ENCODE peak calls at places on chromosomes 5 and 9, in eight cellular contexts. One of them, this sample, is unnamed.

GRCh38 chr5:122942164-122942914 is 94.2 kb downstream of the PPIC start:
- DNase-seq in caudate nucleus: no peak
- DNase-seq in mesenteric fat pad: no peak
- DNase-seq in activated effector memory CD4-positive, alpha-beta T cell treated with Interleukin-2 at 50 U/mL for 16 hours: no peak
- DNase-seq in skeletal muscle cell: peak
- DNase-seq in NCI-H1436: no peak
- DNase-seq in stomach: no peak
- DNase-seq in HS-27A: no peak
- DNase-seq in this sample: no peak

GRCh38 chr9:121674952-121675351 is 23.5 kb downstream of the DAB2IP start:
- DNase-seq in caudate nucleus: peak
- DNase-seq in stomach: no peak
- DNase-seq in skeletal muscle cell: no peak
- DNase-seq in activated effector memory CD4-positive, alpha-beta T cell treated with Interleukin-2 at 50 U/mL for 16 hours: no peak
- DNase-seq in NCI-H1436: no peak
- DNase-seq in mesenteric fat pad: no peak
- DNase-seq in HS-27A: no peak
- DNase-seq in this sample: no peak

GRCh38 chr5:152271420-152271819 is 133.7 kb downstream of the NMUR2 start:
- DNase-seq in activated effector memory CD4-positive, alpha-beta T cell treated with Interleukin-2 at 50 U/mL for 16 hours: no peak
- DNase-seq in mesenteric fat pad: no peak
- DNase-seq in skeletal muscle cell: no peak
- DNase-seq in NCI-H1436: peak
- DNase-seq in HS-27A: no peak
- DNase-seq in stomach: peak
- DNase-seq in caudate nucleus: peak
- DNase-seq in this sample: no peak

GRCh38 chr5:74415695-74416102 is 224.8 kb downstream of the ENC1 start:
- DNase-seq in activated effector memory CD4-positive, alpha-beta T cell treated with Interleukin-2 at 50 U/mL for 16 hours: no peak
- DNase-seq in skeletal muscle cell: no peak
- DNase-seq in stomach: no peak
- DNase-seq in caudate nucleus: no peak
- DNase-seq in NCI-H1436: no peak
- DNase-seq in mesenteric fat pad: no peak
- DNase-seq in HS-27A: no peak
- DNase-seq in this sample: no peak

GRCh38 chr9:111178361-111179043 is 140.2 kb upstream of the LPAR1 start:
- DNase-seq in stomach: no peak
- DNase-seq in skeletal muscle cell: peak
- DNase-seq in NCI-H1436: no peak
- DNase-seq in caudate nucleus: no peak
- DNase-seq in HS-27A: peak
- DNase-seq in mesenteric fat pad: no peak
- DNase-seq in activated effector memory CD4-positive, alpha-beta T cell treated with Interleukin-2 at 50 U/mL for 16 hours: no peak
- DNase-seq in this sample: no peak

GRCh38 chr9:37574241-37574721 is 1.9 kb downstream of the FBXO10 start:
- DNase-seq in NCI-H1436: no peak
- DNase-seq in stomach: no peak
- DNase-seq in caudate nucleus: no peak
- DNase-seq in mesenteric fat pad: no peak
- DNase-seq in skeletal muscle cell: peak
- DNase-seq in activated effector memory CD4-positive, alpha-beta T cell treated with Interleukin-2 at 50 U/mL for 16 hours: no peak
- DNase-seq in HS-27A: no peak
- DNase-seq in this sample: no peak

GRCh38 chr5:55467862-55468551 is 66.8 kb downstream of the PLPP1 start:
- DNase-seq in NCI-H1436: no peak
- DNase-seq in HS-27A: no peak
- DNase-seq in skeletal muscle cell: no peak
- DNase-seq in activated effector memory CD4-positive, alpha-beta T cell treated with Interleukin-2 at 50 U/mL for 16 hours: no peak
- DNase-seq in stomach: no peak
- DNase-seq in mesenteric fat pad: no peak
- DNase-seq in caudate nucleus: no peak
- DNase-seq in this sample: no peak

GRCh38 chr5:102666164-102666951 is 88.7 kb upstream of the PAM start:
- DNase-seq in NCI-H1436: peak
- DNase-seq in activated effector memory CD4-positive, alpha-beta T cell treated with Interleukin-2 at 50 U/mL for 16 hours: no peak
- DNase-seq in caudate nucleus: no peak
- DNase-seq in skeletal muscle cell: no peak
- DNase-seq in stomach: no peak
- DNase-seq in HS-27A: no peak
- DNase-seq in mesenteric fat pad: no peak
- DNase-seq in this sample: no peak

GRCh38 chr5:56146674-56147073 is 86.5 kb downstream of the ANKRD55 start:
- DNase-seq in HS-27A: no peak
- DNase-seq in stomach: no peak
- DNase-seq in mesenteric fat pad: no peak
- DNase-seq in NCI-H1436: no peak
- DNase-seq in skeletal muscle cell: no peak
- DNase-seq in activated effector memory CD4-positive, alpha-beta T cell treated with Interleukin-2 at 50 U/mL for 16 hours: no peak
- DNase-seq in caudate nucleus: no peak
- DNase-seq in this sample: no peak

GRCh38 chr9:83472221-83472665 is 66.0 kb downstream of the FRMD3 start:
- DNase-seq in NCI-H1436: peak
- DNase-seq in skeletal muscle cell: peak
- DNase-seq in activated effector memory CD4-positive, alpha-beta T cell treated with Interleukin-2 at 50 U/mL for 16 hours: no peak
- DNase-seq in stomach: peak
- DNase-seq in mesenteric fat pad: no peak
- DNase-seq in caudate nucleus: no peak
- DNase-seq in HS-27A: no peak
- DNase-seq in this sample: no peak

GRCh38 chr9:81621111-81621510 is 68.2 kb downstream of the TLE1 start:
- DNase-seq in activated effector memory CD4-positive, alpha-beta T cell treated with Interleukin-2 at 50 U/mL for 16 hours: no peak
- DNase-seq in NCI-H1436: no peak
- DNase-seq in caudate nucleus: no peak
- DNase-seq in mesenteric fat pad: no peak
- DNase-seq in HS-27A: no peak
- DNase-seq in skeletal muscle cell: no peak
- DNase-seq in stomach: no peak
- DNase-seq in this sample: no peak

GRCh38 chr5:76870046-76870445 is 20.2 kb downstream of the S100Z start:
- DNase-seq in NCI-H1436: no peak
- DNase-seq in HS-27A: no peak
- DNase-seq in caudate nucleus: no peak
- DNase-seq in activated effector memory CD4-positive, alpha-beta T cell treated with Interleukin-2 at 50 U/mL for 16 hours: no peak
- DNase-seq in mesenteric fat pad: no peak
- DNase-seq in stomach: no peak
- DNase-seq in skeletal muscle cell: no peak
- DNase-seq in this sample: no peak

GRCh38 chr5:64818245-64818644 is 49.5 kb downstream of the CWC27 start:
- DNase-seq in HS-27A: no peak
- DNase-seq in mesenteric fat pad: no peak
- DNase-seq in NCI-H1436: no peak
- DNase-seq in caudate nucleus: no peak
- DNase-seq in activated effector memory CD4-positive, alpha-beta T cell treated with Interleukin-2 at 50 U/mL for 16 hours: no peak
- DNase-seq in skeletal muscle cell: no peak
- DNase-seq in stomach: no peak
- DNase-seq in this sample: no peak

GRCh38 chr9:131641618-131642495 is 96.5 kb downstream of the PRRT1B start:
- DNase-seq in HS-27A: no peak
- DNase-seq in stomach: no peak
- DNase-seq in skeletal muscle cell: peak
- DNase-seq in NCI-H1436: no peak
- DNase-seq in mesenteric fat pad: peak
- DNase-seq in caudate nucleus: no peak
- DNase-seq in activated effector memory CD4-positive, alpha-beta T cell treated with Interleukin-2 at 50 U/mL for 16 hours: no peak
- DNase-seq in this sample: no peak